ENCODE peak calls at places on chromosomes 16 and 17, in four cellular contexts. One of them, this sample, is unnamed.

GRCh38 chr16:69131167-69131748 is 1.1 kb downstream of the CHTF8 start:
- DNase-seq in body of pancreas: no peak
- DNase-seq in type B pancreatic cell: no peak
- DNase-seq in heart left ventricle: no peak
- DNase-seq in this sample: peak; percentile 38

GRCh38 chr17:63974594-63975192 is 2.0 kb upstream of the SCN4A start:
- DNase-seq in body of pancreas: no peak
- DNase-seq in type B pancreatic cell: no peak
- DNase-seq in heart left ventricle: peak; percentile 38
- DNase-seq in this sample: no peak

GRCh38 chr16:29307598-29308507 is 98.7 kb downstream of the NPIPB11 start:
- DNase-seq in body of pancreas: no peak
- DNase-seq in type B pancreatic cell: no peak
- DNase-seq in heart left ventricle: no peak
- DNase-seq in this sample: peak; percentile 81

GRCh38 chr16:81600275-81600674 is 155.7 kb downstream of the CMIP start:
- DNase-seq in body of pancreas: no peak
- DNase-seq in type B pancreatic cell: no peak
- DNase-seq in heart left ventricle: no peak
- DNase-seq in this sample: peak; percentile 33

GRCh38 chr17:77772461-77772897 is 186.0 kb upstream of the TNRC6C start:
- DNase-seq in body of pancreas: peak; percentile 46
- DNase-seq in type B pancreatic cell: no peak
- DNase-seq in heart left ventricle: peak; percentile 74
- DNase-seq in this sample: peak; percentile 31

GRCh38 chr17:59756236-59756818 is 48.9 kb downstream of the VMP1 start:
- DNase-seq in body of pancreas: no peak
- DNase-seq in type B pancreatic cell: no peak
- DNase-seq in heart left ventricle: no peak
- DNase-seq in this sample: peak; percentile 91

GRCh38 chr17:12990041-12990808 is 27.6 kb downstream of the ELAC2 start:
- DNase-seq in body of pancreas: peak; percentile 30
- DNase-seq in type B pancreatic cell: no peak
- DNase-seq in heart left ventricle: peak; percentile 83
- DNase-seq in this sample: no peak

GRCh38 chr17:3766783-3767182 is 34.2 kb downstream of the ITGAE start:
- DNase-seq in body of pancreas: no peak
- DNase-seq in type B pancreatic cell: no peak
- DNase-seq in heart left ventricle: no peak
- DNase-seq in this sample: no peak

GRCh38 chr16:69620564-69620963 is 54.8 kb downstream of the NFAT5 start:
- DNase-seq in body of pancreas: no peak
- DNase-seq in type B pancreatic cell: no peak
- DNase-seq in heart left ventricle: no peak
- DNase-seq in this sample: peak; percentile 85

GRCh38 chr16:28609631-28610594 is at the start of gene SULT1A1:
- DNase-seq in body of pancreas: peak; percentile 89
- DNase-seq in type B pancreatic cell: no peak
- DNase-seq in heart left ventricle: peak; percentile 69
- DNase-seq in this sample: no peak

GRCh38 chr16:11665071-11665491 is 3.2 kb upstream of the SNN start:
- DNase-seq in body of pancreas: no peak
- DNase-seq in type B pancreatic cell: no peak
- DNase-seq in heart left ventricle: no peak
- DNase-seq in this sample: no peak

GRCh38 chr17:31877911-31878702 is 19.1 kb upstream of the COPRS start:
- DNase-seq in body of pancreas: no peak
- DNase-seq in type B pancreatic cell: no peak
- DNase-seq in heart left ventricle: no peak
- DNase-seq in this sample: peak; percentile 7

GRCh38 chr17:37301288-37301687 is 74.5 kb upstream of the C17orf78 start:
- DNase-seq in body of pancreas: peak; percentile 33
- DNase-seq in type B pancreatic cell: no peak
- DNase-seq in heart left ventricle: no peak
- DNase-seq in this sample: peak; percentile 45

GRCh38 chr17:51572115-51572514 is 311.8 kb downstream of the UTP18 start:
- DNase-seq in body of pancreas: no peak
- DNase-seq in type B pancreatic cell: no peak
- DNase-seq in heart left ventricle: no peak
- DNase-seq in this sample: no peak

GRCh38 chr17:33240397-33240796 is 52.7 kb downstream of the ASIC2 start:
- DNase-seq in body of pancreas: no peak
- DNase-seq in type B pancreatic cell: no peak
- DNase-seq in heart left ventricle: no peak
- DNase-seq in this sample: no peak

GRCh38 chr17:18037482-18037881 is 1.5 kb downstream of the ATPAF2 start:
- DNase-seq in body of pancreas: no peak
- DNase-seq in type B pancreatic cell: no peak
- DNase-seq in heart left ventricle: no peak
- DNase-seq in this sample: no peak

GRCh38 chr16:19118938-19119431 is 5.2 kb downstream of the ITPRIPL2 start:
- DNase-seq in body of pancreas: no peak
- DNase-seq in type B pancreatic cell: no peak
- DNase-seq in heart left ventricle: peak; percentile 69
- DNase-seq in this sample: peak; percentile 97

GRCh38 chr16:56669840-56670639 is 426 bp downstream of the MT1H start:
- DNase-seq in body of pancreas: no peak
- DNase-seq in type B pancreatic cell: no peak
- DNase-seq in heart left ventricle: no peak
- DNase-seq in this sample: no peak

GRCh38 chr17:80527016-80527645 is 17.5 kb upstream of the RPTOR start:
- DNase-seq in body of pancreas: no peak
- DNase-seq in type B pancreatic cell: no peak
- DNase-seq in heart left ventricle: no peak
- DNase-seq in this sample: no peak

GRCh38 chr17:4678448-4679026 is 25.4 kb downstream of the PELP1 start:
- DNase-seq in body of pancreas: no peak
- DNase-seq in type B pancreatic cell: no peak
- DNase-seq in heart left ventricle: no peak
- DNase-seq in this sample: peak; percentile 78

GRCh38 chr17:56203430-56203829 is 50.2 kb downstream of the ANKFN1 start:
- DNase-seq in body of pancreas: no peak
- DNase-seq in type B pancreatic cell: no peak
- DNase-seq in heart left ventricle: no peak
- DNase-seq in this sample: no peak

GRCh38 chr17:40194821-40195220 is 17.6 kb downstream of the RAPGEFL1 start:
- DNase-seq in body of pancreas: no peak
- DNase-seq in type B pancreatic cell: no peak
- DNase-seq in heart left ventricle: no peak
- DNase-seq in this sample: no peak

GRCh38 chr16:74224828-74225227 is 71.8 kb upstream of the PSMD7 start:
- DNase-seq in body of pancreas: no peak
- DNase-seq in type B pancreatic cell: no peak
- DNase-seq in heart left ventricle: no peak
- DNase-seq in this sample: no peak

GRCh38 chr17:34765291-34765690 is 185.9 kb downstream of the TMEM132E start:
- DNase-seq in body of pancreas: no peak
- DNase-seq in type B pancreatic cell: no peak
- DNase-seq in heart left ventricle: no peak
- DNase-seq in this sample: no peak

GRCh38 chr16:16009396-16009795 is 60.0 kb downstream of the ABCC1 start:
- DNase-seq in body of pancreas: no peak
- DNase-seq in type B pancreatic cell: no peak
- DNase-seq in heart left ventricle: peak; percentile 82
- DNase-seq in this sample: no peak

GRCh38 chr17:15490634-15491261 is 23.3 kb upstream of the CDRT4 start:
- DNase-seq in body of pancreas: peak; percentile 23
- DNase-seq in type B pancreatic cell: no peak
- DNase-seq in heart left ventricle: peak; percentile 86
- DNase-seq in this sample: peak; percentile 50

GRCh38 chr16:89025636-89026035 is 48.6 kb upstream of the CBFA2T3 start:
- DNase-seq in body of pancreas: no peak
- DNase-seq in type B pancreatic cell: no peak
- DNase-seq in heart left ventricle: no peak
- DNase-seq in this sample: no peak

GRCh38 chr16:3306078-3306477 is 781 bp downstream of the ZNF75A start:
- DNase-seq in body of pancreas: no peak
- DNase-seq in type B pancreatic cell: no peak
- DNase-seq in heart left ventricle: no peak
- DNase-seq in this sample: no peak

GRCh38 chr16:3304370-3304769 is 860 bp downstream of the TIGD7 start:
- DNase-seq in body of pancreas: no peak
- DNase-seq in type B pancreatic cell: no peak
- DNase-seq in heart left ventricle: no peak
- DNase-seq in this sample: peak; percentile 44

GRCh38 chr16:3305109-3306068 is at the start of the genes TIGD7 and ZNF75A:
- DNase-seq in body of pancreas: peak; percentile 82
- DNase-seq in type B pancreatic cell: peak; percentile 90
- DNase-seq in heart left ventricle: peak; percentile 93
- DNase-seq in this sample: peak; percentile 93
- TF ChIP-seq CTCF in body of pancreas: peak; percentile 21
- TF ChIP-seq CTCF in type B pancreatic cell: peak; percentile 42
- TF ChIP-seq CTCF in heart left ventricle: peak; percentile 5
- TF ChIP-seq CTCF in this sample: no peak

GRCh38 chr17:48025040-48025903 is 12.3 kb downstream of the COPZ2 start:
- DNase-seq in body of pancreas: peak; percentile 99
- DNase-seq in type B pancreatic cell: peak; percentile 98
- DNase-seq in heart left ventricle: peak; percentile 97
- DNase-seq in this sample: peak; percentile 97
- TF ChIP-seq CTCF in body of pancreas: peak; percentile 92
- TF ChIP-seq CTCF in type B pancreatic cell: peak; percentile 79
- TF ChIP-seq CTCF in heart left ventricle: peak; percentile 63
- TF ChIP-seq CTCF in this sample: peak; percentile 62

DNA sequence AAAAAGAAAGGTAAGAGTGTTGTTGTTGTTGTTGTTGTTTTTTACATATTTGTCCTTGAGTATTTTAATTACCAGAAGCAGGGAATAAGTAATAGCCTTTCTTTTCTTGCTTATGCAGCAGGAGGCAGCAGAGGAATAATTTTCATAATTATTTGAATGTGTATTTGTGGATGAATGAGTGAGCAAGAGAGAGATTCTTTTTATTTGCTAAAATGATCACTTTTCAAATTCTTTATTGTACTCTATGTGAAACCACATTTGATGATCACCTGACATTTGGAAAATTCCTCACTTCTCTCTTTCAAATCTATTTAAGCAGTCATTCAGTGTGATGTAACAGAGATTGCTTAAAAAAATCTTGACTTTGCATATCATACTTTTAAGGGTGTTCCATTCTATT is 223.6 kb downstream of the BCAS3 start:
- DNase-seq in body of pancreas: no peak
- DNase-seq in type B pancreatic cell: no peak
- DNase-seq in heart left ventricle: no peak
- DNase-seq in this sample: peak; percentile 16
- TF ChIP-seq CTCF in body of pancreas: no peak
- TF ChIP-seq CTCF in type B pancreatic cell: no peak
- TF ChIP-seq CTCF in heart left ventricle: no peak
- TF ChIP-seq CTCF in this sample: no peak

GRCh38 chr17:19290047-19290705 is 53.0 kb downstream of the EPN2 start:
- DNase-seq in body of pancreas: no peak
- DNase-seq in type B pancreatic cell: no peak
- DNase-seq in heart left ventricle: no peak
- DNase-seq in this sample: no peak

GRCh38 chr17:19291646-19292376 is 54.6 kb downstream of the EPN2 start:
- DNase-seq in body of pancreas: no peak
- DNase-seq in type B pancreatic cell: no peak
- DNase-seq in heart left ventricle: no peak
- DNase-seq in this sample: no peak

GRCh38 chr17:19294443-19294842 is 57.3 kb downstream of the EPN2 start:
- DNase-seq in body of pancreas: no peak
- DNase-seq in type B pancreatic cell: no peak
- DNase-seq in heart left ventricle: no peak
- DNase-seq in this sample: no peak

GRCh38 chr17:19295478-19296200 is 58.5 kb downstream of the EPN2 start:
- DNase-seq in body of pancreas: no peak
- DNase-seq in type B pancreatic cell: no peak
- DNase-seq in heart left ventricle: no peak
- DNase-seq in this sample: peak; percentile 46

GRCh38 chr17:19292377-19292711 is 55.2 kb downstream of the EPN2 start:
- DNase-seq in body of pancreas: no peak
- DNase-seq in type B pancreatic cell: no peak
- DNase-seq in heart left ventricle: no peak
- DNase-seq in this sample: no peak
- TF ChIP-seq CTCF in body of pancreas: no peak
- TF ChIP-seq CTCF in type B pancreatic cell: no peak
- TF ChIP-seq CTCF in heart left ventricle: no peak
- TF ChIP-seq CTCF in this sample: no peak

GRCh38 chr17:17032131-17032692 is 10.0 kb upstream of the MPRIP start:
- DNase-seq in body of pancreas: peak; percentile 83
- DNase-seq in type B pancreatic cell: no peak
- DNase-seq in heart left ventricle: peak; percentile 76
- DNase-seq in this sample: peak; percentile 82
- TF ChIP-seq CTCF in body of pancreas: peak; percentile 26
- TF ChIP-seq CTCF in type B pancreatic cell: no peak
- TF ChIP-seq CTCF in heart left ventricle: no peak
- TF ChIP-seq CTCF in this sample: no peak

GRCh38 chr17:81711814-81712467 is at the start of gene SLC25A10:
- DNase-seq in body of pancreas: peak; percentile 95
- DNase-seq in type B pancreatic cell: no peak
- DNase-seq in heart left ventricle: peak; percentile 70
- DNase-seq in this sample: peak; percentile 68
- TF ChIP-seq CTCF in body of pancreas: peak; percentile 4
- TF ChIP-seq CTCF in type B pancreatic cell: peak; percentile 30
- TF ChIP-seq CTCF in heart left ventricle: no peak
- TF ChIP-seq CTCF in this sample: no peak